ENCODE peak calls at places on chromosomes 7 and 10, in five cellular contexts. O, E, S, W and A are unnamed samples. For H3K4me1, the result is how much of the 10 kb centered on the place peaks cover.

GRCh38 chr7:99729501-99730261 is 5.3 kb downstream of the CYP3A7 start:
- DNase-seq in E (no peak), S (no peak), W (peak), O (no peak), A (no peak)

GRCh38 chr10:59127991-59128390 is 48.5 kb upstream of the PHYHIPL start:
- DNase-seq in O (no peak), S (no peak), W (no peak), E (no peak), A (no peak)

GRCh38 chr10:89518876-89519842 is 16.2 kb downstream of the SLC16A12 start:
- DNase-seq in S (no peak), W (no peak), E (no peak), O (no peak), A (no peak)

GRCh38 chr7:129191272-129191671 is 2.8 kb downstream of the SMO start:
- DNase-seq in W (no peak), S (no peak), O (no peak), E (no peak), A (no peak)

GRCh38 chr7:94580601-94581000 is 71.0 kb downstream of the CASD1 start:
- DNase-seq in E (no peak), O (no peak), W (peak), S (no peak), A (no peak)

GRCh38 chr7:101993311-101993710 is 175.9 kb downstream of the CUX1 start:
- DNase-seq in S (no peak), E (no peak), O (no peak), W (no peak), A (no peak)

GRCh38 chr7:81845628-81846259 is 75.9 kb upstream of the HGF start:
- DNase-seq in O (no peak), E (no peak), S (peak), W (no peak), A (no peak)

GRCh38 chr7:74598558-74598957 is 59.0 kb upstream of the GTF2I start:
- DNase-seq in W (no peak), O (no peak), E (no peak), S (no peak), A (no peak)

GRCh38 chr7:11768263-11768662 is 63.7 kb downstream of the THSD7A start:
- DNase-seq in E (no peak), W (no peak), S (no peak), O (no peak), A (no peak)

GRCh38 chr10:103620891-103621777 is 127.6 kb downstream of the NEURL1 start:
- DNase-seq in S (no peak), E (no peak), O (no peak), W (no peak), A (no peak)

GRCh38 chr10:103622935-103623574 is 129.6 kb downstream of the NEURL1 start:
- DNase-seq in S (no peak), E (no peak), O (no peak), W (no peak), A (no peak)

GRCh38 chr10:103620357-103620749 is 126.8 kb downstream of the NEURL1 start:
- DNase-seq in E (no peak), W (no peak), S (no peak), O (no peak), A (no peak)

GRCh38 chr10:103621778-103622115 is 128.2 kb downstream of the NEURL1 start:
- DNase-seq in S (no peak), W (no peak), E (no peak), O (no peak), A (no peak)

GRCh38 chr10:103622286-103622685 is 128.8 kb downstream of the NEURL1 start:
- DNase-seq in O (no peak), W (no peak), E (no peak), S (no peak), A (no peak)
- H3K4me1 ChIP-seq in O (under half), W (under half), E (under half), S (under half), A (under half)

DNA sequence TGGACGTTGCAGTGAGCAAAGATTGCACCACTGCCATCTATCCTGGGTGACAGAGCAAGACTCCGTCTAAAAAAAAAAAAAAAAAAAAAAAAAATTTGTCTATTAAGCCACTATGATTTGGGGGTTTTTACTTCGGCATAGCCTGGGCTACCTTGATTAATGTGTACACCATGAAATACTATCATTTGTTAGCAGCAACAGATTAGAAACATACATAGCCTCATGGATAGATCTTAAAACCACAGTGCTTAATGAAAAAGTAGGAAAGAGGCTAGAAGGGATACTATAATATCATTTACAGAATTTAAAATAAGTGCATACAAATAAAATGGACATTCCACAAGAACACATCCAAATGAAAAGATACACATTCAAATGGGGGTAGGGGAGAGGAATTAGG is 77.3 kb upstream of the IL6 start:
- DNase-seq in E (no peak), S (no peak), W (no peak), O (no peak), A (no peak)
- TF ChIP-seq SIN3A in E (no peak), S (no peak), W (no peak), O (no peak), A (no peak)

GRCh38 chr7:97018126-97018601 is 6.5 kb downstream of the DLX5 start:
- DNase-seq in W (no peak), O (no peak), E (no peak), S (no peak), A (no peak)
- TF ChIP-seq EZH2 in W (no peak), O (peak), E (no peak), S (no peak), A (no peak)

GRCh38 chr7:40873248-40873647 is 738.4 kb downstream of the SUGCT start:
- DNase-seq in W (no peak), S (no peak), E (no peak), O (no peak), A (no peak)
- H3K4me1 ChIP-seq in W (under half), S (under half), E (under half), O (under half), A (under half)

DNA sequence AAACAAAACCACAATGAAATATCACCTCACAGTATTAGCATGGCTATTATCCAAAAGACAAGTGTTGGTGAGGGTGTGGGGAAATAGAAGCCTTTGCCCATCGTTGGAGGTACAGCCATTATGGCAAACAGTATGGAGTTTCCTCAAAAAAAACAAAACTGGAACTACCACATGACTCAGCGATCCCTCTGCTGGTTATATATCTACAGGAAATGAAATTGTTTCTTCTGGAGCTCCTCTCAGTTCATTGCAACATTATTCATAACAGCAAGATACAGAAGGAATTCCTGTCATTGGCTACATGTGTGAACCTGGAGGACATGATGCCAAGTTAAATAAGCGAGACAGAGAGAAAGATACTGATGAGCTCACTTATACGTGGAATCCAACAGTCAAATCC is 2.4 kb upstream of the UBE3C start:
- DNase-seq in E (peak), O (no peak), W (peak), S (no peak), A (no peak)
- TF ChIP-seq SIN3A in E (no peak), O (no peak), W (no peak), S (no peak), A (no peak)

GRCh38 chr7:100966542-100967291 is 2.6 kb upstream of the MUC12 start:
- DNase-seq in O (no peak), W (no peak), S (no peak), E (peak), A (no peak)
- TF ChIP-seq EZH2 in O (no peak), W (peak), S (no peak), E (no peak), A (no peak)

DNA sequence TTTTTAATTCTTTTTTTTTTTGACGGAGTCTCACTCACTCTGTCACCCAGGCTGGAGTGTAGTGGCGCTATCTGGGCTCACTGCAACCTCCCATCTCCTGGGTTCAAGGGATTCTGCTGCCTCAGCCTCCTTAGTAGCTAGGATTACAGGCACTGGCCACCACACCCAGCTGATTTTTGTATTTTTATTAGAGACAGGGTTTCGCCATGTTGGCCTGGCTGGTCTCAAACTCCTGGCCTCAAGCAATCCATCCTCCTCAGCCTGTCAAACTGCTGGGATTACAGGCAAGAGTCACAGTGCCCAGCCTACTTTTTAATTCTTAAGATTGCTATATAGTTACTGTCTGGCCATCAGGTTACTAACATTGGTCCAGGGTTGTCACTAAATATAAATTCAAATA is 59.6 kb downstream of the ZNF277 start:
- DNase-seq in E (no peak), W (no peak), S (no peak), O (no peak), A (no peak)
- H3K4me1 ChIP-seq in E (under half), W (under half), S (under half), O (under half), A (under half)

GRCh38 chr10:32329061-32329460 is 17.9 kb downstream of the EPC1 start:
- DNase-seq in E (no peak), S (no peak), O (no peak), W (no peak), A (no peak)

GRCh38 chr10:32328499-32328898 is 18.5 kb downstream of the EPC1 start:
- DNase-seq in O (no peak), W (no peak), S (no peak), E (no peak), A (no peak)

GRCh38 chr10:32326119-32326518 is 20.8 kb downstream of the EPC1 start:
- DNase-seq in S (peak), O (no peak), W (no peak), E (no peak), A (no peak)

GRCh38 chr10:32326680-32327363 is 20.1 kb downstream of the EPC1 start:
- DNase-seq in W (no peak), E (no peak), S (no peak), O (no peak), A (no peak)

GRCh38 chr10:32327364-32327691 is 19.6 kb downstream of the EPC1 start:
- DNase-seq in W (no peak), O (no peak), E (no peak), S (no peak), A (no peak)
- TF ChIP-seq SIN3A in W (no peak), O (no peak), E (no peak), S (no peak), A (no peak)

GRCh38 chr7:45918556-45918955 is 2.5 kb downstream of the IGFBP3 start:
- DNase-seq in W (no peak), E (no peak), O (no peak), S (no peak), A (no peak)

GRCh38 chr7:45919231-45919825 is 1.7 kb downstream of the IGFBP3 start:
- DNase-seq in O (no peak), E (no peak), S (no peak), W (no peak), A (no peak)

GRCh38 chr7:45917064-45917463 is 4.0 kb downstream of the IGFBP3 start:
- DNase-seq in O (no peak), S (no peak), E (no peak), W (no peak), A (no peak)

GRCh38 chr7:45915606-45916005 is 5.5 kb downstream of the IGFBP3 start:
- DNase-seq in E (no peak), O (no peak), S (no peak), W (no peak), A (no peak)

DNA sequence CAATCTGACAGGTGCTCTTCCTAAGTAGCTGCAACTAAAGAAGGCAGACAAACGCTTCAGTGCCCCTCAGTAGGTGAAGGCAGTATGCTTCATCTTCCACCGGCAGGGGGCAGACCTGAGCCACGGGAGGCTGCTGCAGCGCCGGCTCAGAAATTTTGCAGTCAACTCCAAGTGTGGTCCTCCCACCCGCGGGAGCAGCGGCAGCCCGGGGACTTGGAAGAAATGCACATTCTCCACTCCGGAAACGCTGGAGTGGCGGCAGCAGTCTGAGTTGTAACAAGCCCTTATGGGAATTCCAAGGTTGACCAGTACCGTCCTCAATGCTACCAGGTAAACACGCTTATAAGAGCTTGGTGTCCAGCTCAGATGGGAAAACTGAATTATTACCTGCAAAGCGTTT is 3.4 kb downstream of the IGFBP3 start:
- DNase-seq in W (peak), E (peak), O (no peak), S (no peak), A (no peak)
- TF ChIP-seq EZH2 in W (no peak), E (no peak), O (no peak), S (no peak), A (no peak)

GRCh38 chr7:15507235-15507634 is 54.6 kb downstream of the AGMO start:
- DNase-seq in O (no peak), E (no peak), W (no peak), S (no peak), A (no peak)
- H3K4me1 ChIP-seq in O (under half), E (under half), W (under half), S (under half), A (under half)